ENCODE peak calls at places on chromosome 7, in five cellular contexts. One of them, this sample, is unnamed.

GRCh38 chr7:101426303-101427011 is 63.8 kb downstream of the COL26A1 start:
- DNase-seq in stomach: no peak
- DNase-seq in prostate gland: no peak
- DNase-seq in HCT116: no peak
- DNase-seq in SK-N-MC: no peak
- DNase-seq in this sample: no peak

GRCh38 chr7:103637726-103638125 is 191.7 kb upstream of the SLC26A5 start:
- DNase-seq in stomach: no peak
- DNase-seq in prostate gland: no peak
- DNase-seq in HCT116: no peak
- DNase-seq in SK-N-MC: no peak
- DNase-seq in this sample: no peak

GRCh38 chr7:21653623-21654022 is 110.8 kb downstream of the DNAH11 start:
- DNase-seq in stomach: no peak
- DNase-seq in prostate gland: no peak
- DNase-seq in HCT116: no peak
- DNase-seq in SK-N-MC: no peak
- DNase-seq in this sample: no peak

GRCh38 chr7:100169147-100169850 is 882 bp upstream of the GAL3ST4 start:
- DNase-seq in stomach: no peak
- DNase-seq in prostate gland: no peak
- DNase-seq in HCT116: no peak
- DNase-seq in SK-N-MC: no peak
- DNase-seq in this sample: peak; percentile 60

GRCh38 chr7:21256310-21256877 is 171.5 kb upstream of the SP4 start:
- DNase-seq in stomach: no peak
- DNase-seq in prostate gland: peak; percentile 41
- DNase-seq in HCT116: peak; percentile 32
- DNase-seq in SK-N-MC: peak; percentile 26
- DNase-seq in this sample: no peak

GRCh38 chr7:32892521-32893224 is 1.1 kb upstream of the KBTBD2 start:
- DNase-seq in stomach: peak; percentile 36
- DNase-seq in prostate gland: peak; percentile 28
- DNase-seq in HCT116: peak; percentile 4
- DNase-seq in SK-N-MC: no peak
- DNase-seq in this sample: peak; percentile 91

GRCh38 chr7:25835191-25835590 is 316.8 kb upstream of the NFE2L3 start:
- DNase-seq in stomach: no peak
- DNase-seq in prostate gland: no peak
- DNase-seq in HCT116: no peak
- DNase-seq in SK-N-MC: no peak
- DNase-seq in this sample: no peak

GRCh38 chr7:76394962-76395361 is 14.5 kb downstream of the SSC4D start:
- DNase-seq in stomach: no peak
- DNase-seq in prostate gland: no peak
- DNase-seq in HCT116: no peak
- DNase-seq in SK-N-MC: no peak
- DNase-seq in this sample: no peak

GRCh38 chr7:2644514-2645273 is 12.9 kb downstream of the TTYH3 start:
- DNase-seq in stomach: peak; percentile 52
- DNase-seq in prostate gland: no peak
- DNase-seq in HCT116: no peak
- DNase-seq in SK-N-MC: no peak
- DNase-seq in this sample: no peak

GRCh38 chr7:19692111-19692828 is 16.6 kb downstream of the POLR1F start:
- DNase-seq in stomach: no peak
- DNase-seq in prostate gland: no peak
- DNase-seq in HCT116: no peak
- DNase-seq in SK-N-MC: no peak
- DNase-seq in this sample: peak; percentile 71

GRCh38 chr7:112160771-112161150 is 45.4 kb downstream of the DOCK4 start:
- DNase-seq in stomach: no peak
- DNase-seq in prostate gland: peak; percentile 26
- DNase-seq in HCT116: no peak
- DNase-seq in SK-N-MC: no peak
- DNase-seq in this sample: no peak

GRCh38 chr7:76310102-76310957 is 7.9 kb downstream of the HSPB1 start:
- DNase-seq in stomach: no peak
- DNase-seq in prostate gland: peak; percentile 67
- DNase-seq in HCT116: no peak
- DNase-seq in SK-N-MC: no peak
- DNase-seq in this sample: no peak

GRCh38 chr7:18996583-18996982 is 120.9 kb downstream of the TWIST1 start:
- DNase-seq in stomach: no peak
- DNase-seq in prostate gland: no peak
- DNase-seq in HCT116: no peak
- DNase-seq in SK-N-MC: no peak
- DNase-seq in this sample: no peak

GRCh38 chr7:36855330-36855729 is 131.0 kb upstream of the AOAH start:
- DNase-seq in stomach: no peak
- DNase-seq in prostate gland: no peak
- DNase-seq in HCT116: no peak
- DNase-seq in SK-N-MC: no peak
- DNase-seq in this sample: no peak

GRCh38 chr7:98733036-98733435 is 116.0 kb downstream of the NPTX2 start:
- DNase-seq in stomach: no peak
- DNase-seq in prostate gland: no peak
- DNase-seq in HCT116: peak; percentile 85
- DNase-seq in SK-N-MC: no peak
- DNase-seq in this sample: no peak

GRCh38 chr7:90726120-90726519 is 130.0 kb downstream of the CDK14 start:
- DNase-seq in stomach: no peak
- DNase-seq in prostate gland: no peak
- DNase-seq in HCT116: no peak
- DNase-seq in SK-N-MC: no peak
- DNase-seq in this sample: no peak

GRCh38 chr7:48116043-48116442 is 27.0 kb downstream of the UPP1 start:
- DNase-seq in stomach: no peak
- DNase-seq in prostate gland: no peak
- DNase-seq in HCT116: no peak
- DNase-seq in SK-N-MC: no peak
- DNase-seq in this sample: no peak

GRCh38 chr7:29424984-29425309 is 138.7 kb upstream of the PRR15 start:
- DNase-seq in stomach: no peak
- DNase-seq in prostate gland: no peak
- DNase-seq in HCT116: no peak
- DNase-seq in SK-N-MC: no peak
- DNase-seq in this sample: no peak

GRCh38 chr7:36972140-36972518 is 247.8 kb upstream of the AOAH start:
- DNase-seq in stomach: no peak
- DNase-seq in prostate gland: no peak
- DNase-seq in HCT116: no peak
- DNase-seq in SK-N-MC: no peak
- DNase-seq in this sample: no peak

GRCh38 chr7:92177362-92177761 is 1.6 kb downstream of the LRRD1 start:
- DNase-seq in stomach: no peak
- DNase-seq in prostate gland: no peak
- DNase-seq in HCT116: no peak
- DNase-seq in SK-N-MC: peak; percentile 5
- DNase-seq in this sample: no peak

GRCh38 chr7:9082203-9082602 is 648.8 kb downstream of the NXPH1 start:
- DNase-seq in stomach: no peak
- DNase-seq in prostate gland: no peak
- DNase-seq in HCT116: no peak
- DNase-seq in SK-N-MC: no peak
- DNase-seq in this sample: no peak

GRCh38 chr7:118629898-118630469 is 405.5 kb downstream of the ANKRD7 start:
- DNase-seq in stomach: no peak
- DNase-seq in prostate gland: no peak
- DNase-seq in HCT116: no peak
- DNase-seq in SK-N-MC: no peak
- DNase-seq in this sample: no peak

GRCh38 chr7:132080967-132081668 is 495.2 kb downstream of the PLXNA4 start:
- DNase-seq in stomach: no peak
- DNase-seq in prostate gland: no peak
- DNase-seq in HCT116: no peak
- DNase-seq in SK-N-MC: no peak
- DNase-seq in this sample: no peak

GRCh38 chr7:113561446-113561845 is 357.4 kb downstream of the PPP1R3A start:
- DNase-seq in stomach: no peak
- DNase-seq in prostate gland: no peak
- DNase-seq in HCT116: no peak
- DNase-seq in SK-N-MC: peak; percentile 24
- DNase-seq in this sample: no peak

GRCh38 chr7:64574481-64575159 is 11.7 kb upstream of the ZNF680 start:
- DNase-seq in stomach: no peak
- DNase-seq in prostate gland: no peak
- DNase-seq in HCT116: no peak
- DNase-seq in SK-N-MC: no peak
- DNase-seq in this sample: no peak
- TF ChIP-seq POLR2AphosphoS5 in stomach: no peak
- TF ChIP-seq POLR2AphosphoS5 in prostate gland: no peak
- TF ChIP-seq POLR2AphosphoS5 in HCT116: no peak
- TF ChIP-seq POLR2AphosphoS5 in SK-N-MC: no peak
- TF ChIP-seq POLR2AphosphoS5 in this sample: no peak

GRCh38 chr7:74525881-74526280 is 72.2 kb downstream of the GTF2IRD1 start:
- DNase-seq in stomach: peak; percentile 91
- DNase-seq in prostate gland: peak; percentile 73
- DNase-seq in HCT116: no peak
- DNase-seq in SK-N-MC: no peak
- DNase-seq in this sample: no peak
- H3K4me3 ChIP-seq in stomach: no peak overlapping the region
- H3K4me3 ChIP-seq in prostate gland: no peak overlapping the region
- H3K4me3 ChIP-seq in HCT116: no peak overlapping the region
- H3K4me3 ChIP-seq in SK-N-MC: no peak overlapping the region
- H3K4me3 ChIP-seq in this sample: no peak overlapping the region

DNA sequence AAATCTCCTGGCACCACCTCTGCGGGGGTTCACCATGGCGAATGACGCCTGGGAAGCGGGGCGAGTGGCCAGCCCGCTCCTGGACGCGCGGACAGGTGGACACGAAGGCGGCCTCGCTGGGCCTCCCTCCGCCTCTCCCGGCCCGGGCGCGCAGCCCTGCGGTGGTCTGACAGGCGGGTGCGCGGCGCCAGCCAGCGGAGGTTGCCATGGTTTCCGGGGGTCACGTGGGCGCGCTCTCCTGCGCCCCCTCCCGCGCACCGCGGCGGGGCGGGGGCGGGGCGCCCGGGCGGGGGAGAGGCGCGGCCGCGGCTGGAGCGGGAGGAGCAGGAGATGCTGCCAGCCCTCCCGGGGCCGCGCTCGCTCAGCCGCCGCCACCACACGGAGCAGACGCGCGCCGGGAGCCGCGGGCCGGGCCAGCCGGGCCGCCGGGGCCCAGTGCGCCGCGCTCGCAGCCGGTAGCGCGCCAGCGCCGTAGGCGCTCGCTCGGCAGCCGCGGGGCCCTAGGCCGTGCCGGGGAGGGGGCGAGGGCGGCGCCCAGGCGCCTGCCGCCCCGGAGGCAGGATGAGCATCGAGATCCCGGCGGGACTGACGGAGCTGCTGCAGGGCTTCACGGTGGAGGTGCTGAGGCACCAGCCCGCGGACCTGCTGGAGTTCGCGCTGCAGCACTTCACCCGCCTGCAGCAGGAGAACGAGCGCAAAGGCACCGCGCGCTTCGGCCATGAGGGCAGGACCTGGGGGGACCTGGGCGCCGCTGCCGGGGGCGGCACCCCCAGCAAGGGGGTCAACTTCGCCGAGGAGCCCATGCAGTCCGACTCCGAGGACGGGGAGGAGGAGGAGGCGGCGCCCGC is at the start of gene PRKAR2B:
- DNase-seq in stomach: peak; percentile 62
- DNase-seq in prostate gland: peak; percentile 63
- DNase-seq in HCT116: peak; percentile 27
- DNase-seq in SK-N-MC: no peak
- DNase-seq in this sample: peak; percentile 93
- TF ChIP-seq POLR2AphosphoS5 in stomach: no peak
- TF ChIP-seq POLR2AphosphoS5 in prostate gland: no peak
- TF ChIP-seq POLR2AphosphoS5 in HCT116: peak; percentile 23
- TF ChIP-seq POLR2AphosphoS5 in SK-N-MC: peak; percentile 42
- TF ChIP-seq POLR2AphosphoS5 in this sample: peak; percentile 80

GRCh38 chr7:46291601-46292150 is 370.6 kb upstream of the IGFBP3 start:
- DNase-seq in stomach: no peak
- DNase-seq in prostate gland: no peak
- DNase-seq in HCT116: no peak
- DNase-seq in SK-N-MC: no peak
- DNase-seq in this sample: no peak
- H3K4me3 ChIP-seq in stomach: no peak overlapping the region
- H3K4me3 ChIP-seq in prostate gland: no peak overlapping the region
- H3K4me3 ChIP-seq in HCT116: no peak overlapping the region
- H3K4me3 ChIP-seq in SK-N-MC: no peak overlapping the region
- H3K4me3 ChIP-seq in this sample: no peak overlapping the region

This sample was measured in spleen.